ENCODE peak calls at places on chromosomes 3 and 15, in nine cellular contexts. One of them, this sample, is unnamed.

GRCh38 chr3:118991775-118992174 is 42.9 kb downstream of the IGSF11 start:
- DNase-seq in A172: no peak
- DNase-seq in HuH-7: no peak
- DNase-seq in T-helper 1 cell: no peak
- DNase-seq in progenitor cell of endocrine pancreas: no peak
- DNase-seq in RWPE1: no peak
- DNase-seq in A673: no peak
- DNase-seq in prostate gland: no peak
- DNase-seq in ACHN: no peak
- DNase-seq in this sample: no peak

GRCh38 chr3:171132873-171133272 is 106.4 kb upstream of the SLC2A2 start:
- DNase-seq in progenitor cell of endocrine pancreas: no peak
- DNase-seq in A673: no peak
- DNase-seq in HuH-7: no peak
- DNase-seq in prostate gland: no peak
- DNase-seq in T-helper 1 cell: no peak
- DNase-seq in RWPE1: peak
- DNase-seq in A172: peak
- DNase-seq in ACHN: peak
- DNase-seq in this sample: no peak

GRCh38 chr15:94259121-94259776 is 27.9 kb downstream of the MCTP2 start:
- DNase-seq in prostate gland: no peak
- DNase-seq in A172: no peak
- DNase-seq in progenitor cell of endocrine pancreas: no peak
- DNase-seq in RWPE1: peak
- DNase-seq in A673: no peak
- DNase-seq in T-helper 1 cell: no peak
- DNase-seq in ACHN: no peak
- DNase-seq in HuH-7: no peak
- DNase-seq in this sample: no peak

GRCh38 chr3:161163297-161163696 is 57.8 kb upstream of the NMD3 start:
- DNase-seq in ACHN: peak
- DNase-seq in HuH-7: no peak
- DNase-seq in T-helper 1 cell: no peak
- DNase-seq in A673: peak
- DNase-seq in A172: peak
- DNase-seq in progenitor cell of endocrine pancreas: no peak
- DNase-seq in prostate gland: no peak
- DNase-seq in RWPE1: peak
- DNase-seq in this sample: no peak

GRCh38 chr15:72154316-72154715 is 36.1 kb downstream of the SENP8 start:
- DNase-seq in ACHN: no peak
- DNase-seq in T-helper 1 cell: no peak
- DNase-seq in A673: no peak
- DNase-seq in HuH-7: no peak
- DNase-seq in prostate gland: no peak
- DNase-seq in progenitor cell of endocrine pancreas: no peak
- DNase-seq in A172: no peak
- DNase-seq in RWPE1: no peak
- DNase-seq in this sample: no peak

GRCh38 chr3:66393486-66394260 is 107.1 kb downstream of the LRIG1 start:
- DNase-seq in A673: no peak
- DNase-seq in prostate gland: no peak
- DNase-seq in RWPE1: no peak
- DNase-seq in T-helper 1 cell: peak
- DNase-seq in A172: no peak
- DNase-seq in ACHN: no peak
- DNase-seq in HuH-7: no peak
- DNase-seq in progenitor cell of endocrine pancreas: no peak
- DNase-seq in this sample: peak

GRCh38 chr3:143201066-143201465 is 81.5 kb downstream of the CHST2 start:
- DNase-seq in progenitor cell of endocrine pancreas: no peak
- DNase-seq in A172: no peak
- DNase-seq in T-helper 1 cell: no peak
- DNase-seq in prostate gland: no peak
- DNase-seq in ACHN: no peak
- DNase-seq in RWPE1: no peak
- DNase-seq in HuH-7: no peak
- DNase-seq in A673: no peak
- DNase-seq in this sample: no peak

GRCh38 chr15:92667291-92667904 is 11.8 kb upstream of the FAM174B start:
- DNase-seq in prostate gland: no peak
- DNase-seq in A673: no peak
- DNase-seq in ACHN: no peak
- DNase-seq in progenitor cell of endocrine pancreas: no peak
- DNase-seq in T-helper 1 cell: no peak
- DNase-seq in A172: no peak
- DNase-seq in RWPE1: no peak
- DNase-seq in HuH-7: peak
- DNase-seq in this sample: no peak

GRCh38 chr3:148309390-148310035 is 388.2 kb upstream of the AGTR1 start:
- DNase-seq in prostate gland: no peak
- DNase-seq in T-helper 1 cell: no peak
- DNase-seq in HuH-7: peak
- DNase-seq in ACHN: peak
- DNase-seq in A172: peak
- DNase-seq in A673: peak
- DNase-seq in progenitor cell of endocrine pancreas: no peak
- DNase-seq in RWPE1: peak
- DNase-seq in this sample: no peak

GRCh38 chr3:172640751-172641150 is 70.1 kb downstream of the NCEH1 start:
- DNase-seq in ACHN: no peak
- DNase-seq in A172: no peak
- DNase-seq in A673: no peak
- DNase-seq in T-helper 1 cell: no peak
- DNase-seq in prostate gland: no peak
- DNase-seq in RWPE1: no peak
- DNase-seq in progenitor cell of endocrine pancreas: no peak
- DNase-seq in HuH-7: no peak
- DNase-seq in this sample: no peak

GRCh38 chr3:72127843-72128242 is 342.9 kb upstream of the PROK2 start:
- DNase-seq in progenitor cell of endocrine pancreas: no peak
- DNase-seq in ACHN: no peak
- DNase-seq in A673: no peak
- DNase-seq in HuH-7: no peak
- DNase-seq in A172: peak
- DNase-seq in RWPE1: peak
- DNase-seq in prostate gland: no peak
- DNase-seq in T-helper 1 cell: no peak
- DNase-seq in this sample: no peak

GRCh38 chr15:80177151-80177550 is 24.4 kb downstream of the FAH start:
- DNase-seq in ACHN: no peak
- DNase-seq in prostate gland: no peak
- DNase-seq in progenitor cell of endocrine pancreas: no peak
- DNase-seq in HuH-7: no peak
- DNase-seq in A172: no peak
- DNase-seq in T-helper 1 cell: no peak
- DNase-seq in RWPE1: no peak
- DNase-seq in A673: no peak
- DNase-seq in this sample: no peak

GRCh38 chr3:8554725-8555621 is 53.4 kb downstream of the LMCD1 start:
- DNase-seq in prostate gland: no peak
- DNase-seq in progenitor cell of endocrine pancreas: no peak
- DNase-seq in RWPE1: no peak
- DNase-seq in T-helper 1 cell: no peak
- DNase-seq in HuH-7: no peak
- DNase-seq in A673: peak
- DNase-seq in ACHN: no peak
- DNase-seq in A172: peak
- DNase-seq in this sample: no peak

GRCh38 chr3:8603115-8603710 is 41.4 kb downstream of the SSUH2 start:
- DNase-seq in ACHN: no peak
- DNase-seq in T-helper 1 cell: no peak
- DNase-seq in HuH-7: no peak
- DNase-seq in A673: no peak
- DNase-seq in progenitor cell of endocrine pancreas: no peak
- DNase-seq in A172: no peak
- DNase-seq in RWPE1: no peak
- DNase-seq in prostate gland: no peak
- DNase-seq in this sample: no peak

GRCh38 chr3:149487598-149488197 is 13.2 kb downstream of the TM4SF4 start:
- DNase-seq in RWPE1: no peak
- DNase-seq in T-helper 1 cell: no peak
- DNase-seq in HuH-7: no peak
- DNase-seq in A673: peak
- DNase-seq in A172: no peak
- DNase-seq in progenitor cell of endocrine pancreas: peak
- DNase-seq in prostate gland: no peak
- DNase-seq in ACHN: peak
- DNase-seq in this sample: peak

GRCh38 chr15:78855746-78856145 is 16.9 kb upstream of the MORF4L1 start:
- DNase-seq in ACHN: no peak
- DNase-seq in HuH-7: no peak
- DNase-seq in progenitor cell of endocrine pancreas: no peak
- DNase-seq in A172: no peak
- DNase-seq in RWPE1: no peak
- DNase-seq in A673: no peak
- DNase-seq in prostate gland: no peak
- DNase-seq in T-helper 1 cell: no peak
- DNase-seq in this sample: no peak

GRCh38 chr15:78148392-78149067 is 632 bp upstream of the IDH3A start:
- DNase-seq in A172: no peak
- DNase-seq in T-helper 1 cell: no peak
- DNase-seq in RWPE1: no peak
- DNase-seq in HuH-7: no peak
- DNase-seq in prostate gland: no peak
- DNase-seq in A673: no peak
- DNase-seq in ACHN: no peak
- DNase-seq in progenitor cell of endocrine pancreas: no peak
- DNase-seq in this sample: no peak

GRCh38 chr3:78402720-78403119 is 1362.8 kb downstream of the ROBO2 start:
- DNase-seq in A172: no peak
- DNase-seq in ACHN: no peak
- DNase-seq in RWPE1: no peak
- DNase-seq in A673: no peak
- DNase-seq in prostate gland: no peak
- DNase-seq in T-helper 1 cell: no peak
- DNase-seq in progenitor cell of endocrine pancreas: no peak
- DNase-seq in HuH-7: no peak
- DNase-seq in this sample: no peak

GRCh38 chr15:80638553-80639167 is 56.5 kb upstream of the ABHD17C start:
- DNase-seq in ACHN: no peak
- DNase-seq in A172: no peak
- DNase-seq in A673: no peak
- DNase-seq in T-helper 1 cell: no peak
- DNase-seq in progenitor cell of endocrine pancreas: no peak
- DNase-seq in RWPE1: no peak
- DNase-seq in HuH-7: no peak
- DNase-seq in prostate gland: no peak
- DNase-seq in this sample: no peak

GRCh38 chr3:188807002-188807401 is 364.8 kb upstream of the TPRG1 start:
- DNase-seq in RWPE1: no peak
- DNase-seq in A673: no peak
- DNase-seq in T-helper 1 cell: no peak
- DNase-seq in ACHN: peak
- DNase-seq in progenitor cell of endocrine pancreas: no peak
- DNase-seq in prostate gland: no peak
- DNase-seq in HuH-7: no peak
- DNase-seq in A172: peak
- DNase-seq in this sample: no peak

GRCh38 chr3:15794303-15794771 is 3.4 kb downstream of the ANKRD28 start:
- DNase-seq in A673: no peak
- DNase-seq in ACHN: peak
- DNase-seq in progenitor cell of endocrine pancreas: no peak
- DNase-seq in HuH-7: no peak
- DNase-seq in prostate gland: no peak
- DNase-seq in RWPE1: no peak
- DNase-seq in A172: no peak
- DNase-seq in T-helper 1 cell: no peak
- DNase-seq in this sample: no peak

This sample was measured in activated CD4-positive, CD25-positive, alpha-beta regulatory T cell treated with anti-CD3 and anti-CD28 coated beads, Interleukin-2, amount 50 U/mL, for 72 hours.